ENCODE peak calls at places on chromosomes 6 and 20, in four cellular contexts. C is IMR-90, V is A549, U is HepG2. Q is an unnamed sample.

GRCh38 chr6:136069119-136069518 is 181.0 kb downstream of the MTFR2 start:
- DNase-seq in V (no peak), U (no peak), C (peak; percentile 89), Q (no peak)

GRCh38 chr20:59042151-59042795 is at the start of gene PRELID3B:
- DNase-seq in C (no peak), V (peak; percentile 52), U (peak; percentile 30), Q (peak; percentile 63)

GRCh38 chr20:3364323-3365013 is 43.0 kb downstream of the DNAAF9 start:
- DNase-seq in U (no peak), C (no peak), V (no peak), Q (no peak)

GRCh38 chr6:157514659-157515496 is 133.9 kb downstream of the ZDHHC14 start:
- DNase-seq in U (peak; percentile 75), C (peak; percentile 69), V (peak; percentile 47), Q (peak; percentile 96)

GRCh38 chr20:31684153-31685003 is 38.3 kb downstream of the BCL2L1 start:
- DNase-seq in V (no peak), C (no peak), U (no peak), Q (no peak)

GRCh38 chr20:32535953-32536823 is 48.9 kb downstream of the NOL4L start:
- DNase-seq in U (peak; percentile 79), V (peak; percentile 41), C (peak; percentile 6), Q (peak; percentile 94)

GRCh38 chr20:60050193-60050960 is 92.2 kb downstream of the CDH26 start:
- DNase-seq in U (peak; percentile 18), V (peak; percentile 19), C (no peak), Q (no peak)

GRCh38 chr20:20780127-20780822 is 67.8 kb upstream of the RALGAPA2 start:
- DNase-seq in U (peak; percentile 21), V (peak; percentile 28), C (no peak), Q (no peak)

GRCh38 chr20:61898405-61898804 is 167.3 kb downstream of the TAF4 start:
- DNase-seq in U (no peak), V (no peak), C (no peak), Q (no peak)

GRCh38 chr6:161498359-161498758 is 224.5 kb upstream of the AGPAT4 start:
- DNase-seq in U (peak; percentile 36), C (peak; percentile 61), V (peak; percentile 68), Q (peak; percentile 52)

GRCh38 chr6:109073344-109074235 is 21.1 kb downstream of the SESN1 start:
- DNase-seq in V (peak; percentile 45), U (peak; percentile 67), C (peak; percentile 76), Q (peak; percentile 27)

GRCh38 chr6:119453242-119453641 is 103.7 kb upstream of the MAN1A1 start:
- DNase-seq in C (no peak), U (no peak), V (no peak), Q (no peak)

GRCh38 chr20:43955244-43956191 is 40.9 kb downstream of the TOX2 start:
- DNase-seq in C (peak; percentile 92), U (no peak), V (peak; percentile 79), Q (peak; percentile 29)

GRCh38 chr20:62064788-62065668 is 653 bp downstream of the TAF4 start:
- DNase-seq in C (no peak), U (no peak), V (no peak), Q (peak; percentile 23)

DNA sequence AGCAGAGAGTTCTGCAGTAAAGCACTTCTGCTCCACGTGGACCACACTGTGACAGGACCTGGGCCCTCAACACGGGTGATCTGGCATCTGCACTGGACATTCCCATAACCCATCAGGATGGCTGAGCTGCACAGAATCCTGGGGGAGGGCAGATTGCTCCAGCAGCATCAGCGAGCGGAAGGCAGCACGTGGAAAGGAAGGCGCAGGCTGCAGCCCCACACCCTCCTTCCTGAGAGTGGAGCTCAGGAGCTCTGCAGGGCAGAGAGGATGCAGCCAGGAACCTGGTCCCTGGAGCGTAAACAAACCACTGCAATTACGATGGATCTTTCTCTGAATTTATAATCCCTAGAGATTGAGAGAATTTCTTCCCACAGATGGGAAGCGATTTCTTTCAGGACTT is 39.7 kb upstream of the EMILIN3 start:
- DNase-seq in V (no peak), C (no peak), U (no peak), Q (no peak)
- TF ChIP-seq MAZ in V (no peak), C (no peak), U (no peak), Q (no peak)

GRCh38 chr6:44115866-44116265 is 11.4 kb downstream of the MRPL14 start:
- DNase-seq in U (no peak), V (no peak), C (peak; percentile 37), Q (no peak)
- TF ChIP-seq MAZ in U (no peak), V (no peak), C (no peak), Q (no peak)

GRCh38 chr20:6038256-6038655 is 15.6 kb downstream of the LRRN4 start:
- DNase-seq in V (no peak), C (no peak), U (no peak), Q (no peak)

GRCh38 chr20:6030453-6031080 is 23.3 kb downstream of the LRRN4 start:
- DNase-seq in U (no peak), C (no peak), V (no peak), Q (no peak)

GRCh38 chr20:6036213-6036612 is 17.6 kb downstream of the LRRN4 start:
- DNase-seq in C (no peak), U (no peak), V (no peak), Q (no peak)

GRCh38 chr20:6037082-6037481 is 16.8 kb downstream of the LRRN4 start:
- DNase-seq in C (no peak), V (no peak), U (no peak), Q (no peak)

DNA sequence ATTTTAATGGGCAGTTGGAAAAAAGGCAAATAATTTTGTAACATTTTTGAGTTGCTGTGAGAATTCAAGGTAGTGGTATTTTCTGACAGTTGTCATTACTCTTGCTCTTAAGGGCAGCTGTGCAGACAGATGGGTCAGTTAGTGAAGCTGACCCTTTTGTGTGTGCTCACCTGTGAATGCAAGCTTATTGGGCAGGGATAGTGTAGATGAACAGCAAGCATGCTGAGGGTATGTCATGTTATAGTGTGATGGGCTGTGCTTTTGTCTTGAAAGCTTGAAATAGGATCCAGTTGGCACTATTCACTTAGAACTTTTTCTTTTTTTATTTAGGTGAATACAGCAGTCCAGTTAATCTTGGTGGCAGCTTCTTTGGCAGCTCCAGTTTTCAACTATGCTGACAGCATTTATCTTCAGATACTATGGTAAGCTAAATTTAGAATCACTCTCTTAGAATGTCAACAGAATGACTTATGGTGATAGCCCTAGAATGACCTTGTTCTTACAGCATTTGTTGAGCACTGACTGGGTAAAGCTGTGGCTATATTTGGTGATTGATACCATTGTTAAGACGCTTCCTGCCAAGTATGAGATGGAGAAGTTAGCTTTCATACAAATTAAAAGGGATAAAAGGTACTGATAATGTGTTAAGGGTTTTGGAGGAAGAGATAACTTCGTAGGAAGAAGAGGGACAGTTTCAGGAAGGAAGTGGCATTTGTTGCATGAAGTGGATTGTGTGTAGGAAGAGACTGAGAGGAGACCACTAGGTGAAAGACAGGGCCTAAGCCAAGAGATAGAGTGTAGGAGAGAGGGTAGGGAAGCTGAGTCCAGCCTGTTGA is 19.5 kb downstream of the LRRN4 start:
- DNase-seq in U (no peak), V (no peak), C (no peak), Q (peak; percentile 55)
- TF ChIP-seq MAZ in U (no peak), V (no peak), C (no peak), Q (no peak)

GRCh38 chr6:91081452-91082067 is 494.7 kb upstream of the MAP3K7 start:
- DNase-seq in C (peak; percentile 52), U (peak; percentile 25), V (peak; percentile 37), Q (peak; percentile 30)
- TF ChIP-seq MAZ in C (no peak), U (no peak), V (no peak), Q (no peak)

Q was measured in K562.